ENCODE peak calls at places on chromosomes 11 and 22, in ten cellular contexts. One of them, this sample, is unnamed.

GRCh38 chr22:36884314-36885158 is 23.7 kb downstream of the NCF4 start:
- DNase-seq in OCI-LY7: no peak
- DNase-seq in skeletal muscle cell: no peak
- DNase-seq in mesendoderm: no peak
- DNase-seq in AG09309: no peak
- DNase-seq in colonic mucosa: no peak
- DNase-seq in AG04450: no peak
- DNase-seq in keratinocyte: no peak
- DNase-seq in coronary artery: no peak
- DNase-seq in neuronal stem cell: no peak
- DNase-seq in this sample: no peak

GRCh38 chr11:86896486-86896885 is 58.7 kb downstream of the FZD4 start:
- DNase-seq in OCI-LY7: no peak
- DNase-seq in skeletal muscle cell: peak
- DNase-seq in mesendoderm: no peak
- DNase-seq in AG09309: peak
- DNase-seq in colonic mucosa: no peak
- DNase-seq in AG04450: peak
- DNase-seq in keratinocyte: no peak
- DNase-seq in coronary artery: no peak
- DNase-seq in neuronal stem cell: no peak
- DNase-seq in this sample: no peak

GRCh38 chr11:11931461-11932055 is 76.9 kb downstream of the DKK3 start:
- DNase-seq in OCI-LY7: peak
- DNase-seq in skeletal muscle cell: peak
- DNase-seq in mesendoderm: peak
- DNase-seq in AG09309: peak
- DNase-seq in colonic mucosa: no peak
- DNase-seq in AG04450: peak
- DNase-seq in keratinocyte: peak
- DNase-seq in coronary artery: no peak
- DNase-seq in neuronal stem cell: peak
- DNase-seq in this sample: no peak

GRCh38 chr11:15371533-15371932 is 256.8 kb downstream of the INSC start:
- DNase-seq in OCI-LY7: no peak
- DNase-seq in skeletal muscle cell: no peak
- DNase-seq in mesendoderm: peak
- DNase-seq in AG09309: no peak
- DNase-seq in colonic mucosa: no peak
- DNase-seq in AG04450: no peak
- DNase-seq in keratinocyte: no peak
- DNase-seq in coronary artery: no peak
- DNase-seq in neuronal stem cell: no peak
- DNase-seq in this sample: no peak

GRCh38 chr11:18956630-18957029 is 17.4 kb upstream of the MRGPRX1 start:
- DNase-seq in OCI-LY7: no peak
- DNase-seq in skeletal muscle cell: no peak
- DNase-seq in mesendoderm: no peak
- DNase-seq in AG09309: no peak
- DNase-seq in colonic mucosa: no peak
- DNase-seq in AG04450: no peak
- DNase-seq in keratinocyte: no peak
- DNase-seq in coronary artery: no peak
- DNase-seq in neuronal stem cell: no peak
- DNase-seq in this sample: no peak

GRCh38 chr11:1870721-1871466 is 18.0 kb downstream of the LSP1 start:
- DNase-seq in OCI-LY7: no peak
- DNase-seq in skeletal muscle cell: no peak
- DNase-seq in mesendoderm: no peak
- DNase-seq in AG09309: no peak
- DNase-seq in colonic mucosa: no peak
- DNase-seq in AG04450: no peak
- DNase-seq in keratinocyte: no peak
- DNase-seq in coronary artery: no peak
- DNase-seq in neuronal stem cell: no peak
- DNase-seq in this sample: no peak

GRCh38 chr22:36369922-36370781 is 17.6 kb downstream of the MYH9 start:
- DNase-seq in OCI-LY7: peak
- DNase-seq in skeletal muscle cell: no peak
- DNase-seq in mesendoderm: peak
- DNase-seq in AG09309: no peak
- DNase-seq in colonic mucosa: peak
- DNase-seq in AG04450: no peak
- DNase-seq in keratinocyte: no peak
- DNase-seq in coronary artery: no peak
- DNase-seq in neuronal stem cell: no peak
- DNase-seq in this sample: peak

GRCh38 chr22:32858121-32858703 is 56.7 kb downstream of the TIMP3 start:
- DNase-seq in OCI-LY7: no peak
- DNase-seq in skeletal muscle cell: no peak
- DNase-seq in mesendoderm: no peak
- DNase-seq in AG09309: no peak
- DNase-seq in colonic mucosa: no peak
- DNase-seq in AG04450: no peak
- DNase-seq in keratinocyte: no peak
- DNase-seq in coronary artery: no peak
- DNase-seq in neuronal stem cell: no peak
- DNase-seq in this sample: no peak

GRCh38 chr11:34198523-34198922 is 93.1 kb downstream of the NAT10 start:
- DNase-seq in OCI-LY7: no peak
- DNase-seq in skeletal muscle cell: no peak
- DNase-seq in mesendoderm: no peak
- DNase-seq in AG09309: no peak
- DNase-seq in colonic mucosa: no peak
- DNase-seq in AG04450: no peak
- DNase-seq in keratinocyte: no peak
- DNase-seq in coronary artery: no peak
- DNase-seq in neuronal stem cell: no peak
- DNase-seq in this sample: no peak

GRCh38 chr11:40129276-40129675 is 1330.2 kb downstream of the LRRC4C start:
- DNase-seq in OCI-LY7: no peak
- DNase-seq in skeletal muscle cell: no peak
- DNase-seq in mesendoderm: peak
- DNase-seq in AG09309: no peak
- DNase-seq in colonic mucosa: no peak
- DNase-seq in AG04450: no peak
- DNase-seq in keratinocyte: no peak
- DNase-seq in coronary artery: no peak
- DNase-seq in neuronal stem cell: peak
- DNase-seq in this sample: no peak

DNA sequence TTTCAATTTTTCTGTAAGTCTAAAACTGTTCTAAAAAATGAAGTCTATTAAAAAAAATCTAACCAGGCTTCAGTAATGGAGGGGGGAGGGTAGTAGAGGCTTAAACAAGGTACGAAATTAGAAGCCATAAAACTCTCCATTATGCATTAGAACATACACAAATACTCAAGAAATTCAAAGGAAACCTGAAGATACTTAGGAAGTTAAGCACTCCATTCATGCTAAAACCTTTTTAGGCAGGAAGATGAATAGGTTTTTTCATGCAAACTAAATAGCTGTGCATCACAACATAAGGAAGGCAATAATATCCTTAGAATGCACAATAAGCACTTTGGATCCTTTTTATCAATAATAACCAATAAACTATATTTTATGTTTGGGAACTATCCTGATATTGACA is 2.4 kb downstream of the RAB6A start:
- DNase-seq in OCI-LY7: no peak
- DNase-seq in skeletal muscle cell: no peak
- DNase-seq in mesendoderm: no peak
- DNase-seq in AG09309: no peak
- DNase-seq in colonic mucosa: no peak
- DNase-seq in AG04450: no peak
- DNase-seq in keratinocyte: no peak
- DNase-seq in coronary artery: no peak
- DNase-seq in neuronal stem cell: no peak
- DNase-seq in this sample: no peak
- H3K4me3 ChIP-seq in OCI-LY7: peak
- H3K4me3 ChIP-seq in skeletal muscle cell: peak
- H3K4me3 ChIP-seq in mesendoderm: no peak
- H3K4me3 ChIP-seq in AG09309: peak
- H3K4me3 ChIP-seq in colonic mucosa: peak
- H3K4me3 ChIP-seq in AG04450: peak
- H3K4me3 ChIP-seq in keratinocyte: peak
- H3K4me3 ChIP-seq in coronary artery: peak
- H3K4me3 ChIP-seq in neuronal stem cell: no peak
- H3K4me3 ChIP-seq in this sample: peak

DNA sequence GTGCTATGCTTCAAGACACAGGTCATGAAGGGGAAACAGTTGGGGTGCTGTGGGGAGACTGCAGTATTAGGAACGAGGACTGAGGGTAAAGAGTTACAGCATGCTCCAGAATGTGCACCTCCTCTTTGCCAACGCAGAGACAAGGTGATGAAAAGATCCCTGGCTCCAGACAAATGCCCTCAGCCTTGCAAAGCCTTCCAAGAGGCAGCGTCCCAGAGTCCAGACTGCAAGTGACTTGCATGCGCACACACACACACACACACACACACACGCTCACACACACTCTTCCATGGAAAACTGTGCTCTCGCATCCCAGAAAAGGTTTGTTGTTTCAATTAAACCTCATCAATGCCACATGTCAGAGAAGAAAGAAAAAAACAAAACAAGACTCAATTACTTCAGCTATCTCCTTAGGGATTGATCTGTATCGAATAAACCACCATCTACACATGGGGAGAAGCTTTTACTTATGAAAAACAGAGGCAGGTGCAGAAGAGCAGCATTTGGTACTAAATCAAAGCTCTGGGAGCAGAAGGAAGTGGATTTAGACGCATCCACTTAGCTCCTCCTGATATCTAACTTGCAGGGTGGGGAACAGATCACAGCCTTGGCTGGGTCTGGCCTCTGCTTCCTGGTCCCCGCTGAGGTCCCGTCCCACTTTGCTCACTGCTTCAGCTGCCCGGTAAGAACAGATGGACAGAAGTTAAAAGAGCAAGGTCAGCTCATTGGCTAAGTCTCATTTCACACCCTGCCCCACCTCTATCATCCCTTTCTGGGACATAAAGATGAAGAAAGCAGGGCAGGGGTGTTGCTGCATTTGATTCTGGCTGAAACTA is 249.7 kb upstream of the BLID start:
- DNase-seq in OCI-LY7: no peak
- DNase-seq in skeletal muscle cell: no peak
- DNase-seq in mesendoderm: no peak
- DNase-seq in AG09309: no peak
- DNase-seq in colonic mucosa: no peak
- DNase-seq in AG04450: no peak
- DNase-seq in keratinocyte: no peak
- DNase-seq in coronary artery: no peak
- DNase-seq in neuronal stem cell: no peak
- DNase-seq in this sample: no peak
- H3K4me3 ChIP-seq in OCI-LY7: no peak
- H3K4me3 ChIP-seq in skeletal muscle cell: no peak
- H3K4me3 ChIP-seq in mesendoderm: no peak
- H3K4me3 ChIP-seq in AG09309: no peak
- H3K4me3 ChIP-seq in colonic mucosa: no peak
- H3K4me3 ChIP-seq in AG04450: peak
- H3K4me3 ChIP-seq in keratinocyte: no peak
- H3K4me3 ChIP-seq in coronary artery: peak
- H3K4me3 ChIP-seq in neuronal stem cell: no peak
- H3K4me3 ChIP-seq in this sample: no peak

GRCh38 chr22:42770448-42770726 is 49.7 kb upstream of the A4GALT start:
- DNase-seq in OCI-LY7: no peak
- DNase-seq in skeletal muscle cell: no peak
- DNase-seq in mesendoderm: no peak
- DNase-seq in AG09309: no peak
- DNase-seq in colonic mucosa: no peak
- DNase-seq in AG04450: no peak
- DNase-seq in keratinocyte: no peak
- DNase-seq in coronary artery: no peak
- DNase-seq in neuronal stem cell: no peak
- DNase-seq in this sample: no peak
- H3K4me3 ChIP-seq in OCI-LY7: no peak
- H3K4me3 ChIP-seq in skeletal muscle cell: no peak
- H3K4me3 ChIP-seq in mesendoderm: no peak
- H3K4me3 ChIP-seq in AG09309: no peak
- H3K4me3 ChIP-seq in colonic mucosa: no peak
- H3K4me3 ChIP-seq in AG04450: no peak
- H3K4me3 ChIP-seq in keratinocyte: no peak
- H3K4me3 ChIP-seq in coronary artery: peak
- H3K4me3 ChIP-seq in neuronal stem cell: no peak
- H3K4me3 ChIP-seq in this sample: no peak

DNA sequence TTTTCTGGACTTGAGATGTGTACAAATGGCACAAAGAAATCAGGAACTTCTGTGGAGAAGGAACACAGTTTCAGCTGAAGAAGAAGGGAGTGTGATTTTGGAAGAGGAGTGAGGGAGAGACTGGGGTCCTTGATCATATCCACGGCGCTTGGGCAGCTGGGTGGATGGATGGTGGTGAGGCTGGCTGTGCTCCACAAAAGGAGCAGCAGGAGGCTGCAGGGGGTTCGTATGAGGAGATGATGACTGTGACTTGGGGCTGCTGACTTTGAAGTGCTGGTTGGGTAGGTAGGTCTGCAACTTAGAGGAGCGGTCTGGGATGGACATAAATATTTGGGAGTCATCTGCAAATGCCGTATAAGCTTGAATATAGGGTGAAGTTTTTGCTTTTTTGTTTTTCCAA is 1.3 kb upstream of the DCHS1 start:
- DNase-seq in OCI-LY7: no peak
- DNase-seq in skeletal muscle cell: no peak
- DNase-seq in mesendoderm: no peak
- DNase-seq in AG09309: no peak
- DNase-seq in colonic mucosa: no peak
- DNase-seq in AG04450: no peak
- DNase-seq in keratinocyte: no peak
- DNase-seq in coronary artery: no peak
- DNase-seq in neuronal stem cell: no peak
- DNase-seq in this sample: no peak
- H3K4me3 ChIP-seq in OCI-LY7: no peak
- H3K4me3 ChIP-seq in skeletal muscle cell: no peak
- H3K4me3 ChIP-seq in mesendoderm: no peak
- H3K4me3 ChIP-seq in AG09309: no peak
- H3K4me3 ChIP-seq in colonic mucosa: no peak
- H3K4me3 ChIP-seq in AG04450: no peak
- H3K4me3 ChIP-seq in keratinocyte: no peak
- H3K4me3 ChIP-seq in coronary artery: no peak
- H3K4me3 ChIP-seq in neuronal stem cell: no peak
- H3K4me3 ChIP-seq in this sample: no peak

GRCh38 chr11:6353367-6353987 is 33.2 kb upstream of the CAVIN3 start:
- DNase-seq in OCI-LY7: peak
- DNase-seq in skeletal muscle cell: no peak
- DNase-seq in mesendoderm: peak
- DNase-seq in AG09309: no peak
- DNase-seq in colonic mucosa: peak
- DNase-seq in AG04450: no peak
- DNase-seq in keratinocyte: peak
- DNase-seq in coronary artery: peak
- DNase-seq in neuronal stem cell: peak
- DNase-seq in this sample: peak
- H3K4me3 ChIP-seq in OCI-LY7: no peak
- H3K4me3 ChIP-seq in skeletal muscle cell: no peak
- H3K4me3 ChIP-seq in mesendoderm: no peak
- H3K4me3 ChIP-seq in AG09309: no peak
- H3K4me3 ChIP-seq in colonic mucosa: no peak
- H3K4me3 ChIP-seq in AG04450: no peak
- H3K4me3 ChIP-seq in keratinocyte: no peak
- H3K4me3 ChIP-seq in coronary artery: no peak
- H3K4me3 ChIP-seq in neuronal stem cell: no peak
- H3K4me3 ChIP-seq in this sample: no peak

GRCh38 chr22:38089474-38089851 is 5.5 kb upstream of the SLC16A8 start:
- DNase-seq in OCI-LY7: no peak
- DNase-seq in skeletal muscle cell: no peak
- DNase-seq in mesendoderm: no peak
- DNase-seq in AG09309: no peak
- DNase-seq in colonic mucosa: no peak
- DNase-seq in AG04450: no peak
- DNase-seq in keratinocyte: no peak
- DNase-seq in coronary artery: no peak
- DNase-seq in neuronal stem cell: no peak
- DNase-seq in this sample: no peak
- H3K4me3 ChIP-seq in OCI-LY7: no peak
- H3K4me3 ChIP-seq in skeletal muscle cell: no peak
- H3K4me3 ChIP-seq in mesendoderm: no peak
- H3K4me3 ChIP-seq in AG09309: no peak
- H3K4me3 ChIP-seq in colonic mucosa: no peak
- H3K4me3 ChIP-seq in AG04450: no peak
- H3K4me3 ChIP-seq in keratinocyte: no peak
- H3K4me3 ChIP-seq in coronary artery: peak
- H3K4me3 ChIP-seq in neuronal stem cell: peak
- H3K4me3 ChIP-seq in this sample: no peak

This sample was measured in retinal pigment epithelial cell.